ENCODE peak calls at places on chromosomes 6 and 20, in five cellular contexts. K, B, Q, F and H are unnamed samples.
A peak's percentile ranks its signal among the peaks of the same experiment; 100 is the strongest.

GRCh38 chr6:10521104-10521808 is at the start of gene GCNT2:
- DNase-seq in K (peak; percentile 31), B (no peak), Q (no peak), F (no peak), H (no peak)

GRCh38 chr20:2815242-2815900 is 584 bp downstream of the C20orf141 start:
- DNase-seq in K (no peak), B (no peak), Q (no peak), F (no peak), H (no peak)

GRCh38 chr6:139369568-139370046 is 4.8 kb downstream of the CITED2 start:
- DNase-seq in K (no peak), B (no peak), Q (no peak), F (no peak), H (no peak)

GRCh38 chr6:166025149-166025898 is 142.3 kb downstream of the TBXT start:
- DNase-seq in K (no peak), B (no peak), Q (no peak), F (no peak), H (no peak)

GRCh38 chr6:136069119-136069518 is 181.0 kb downstream of the MTFR2 start:
- DNase-seq in K (no peak), B (no peak), Q (no peak), F (no peak), H (no peak)

GRCh38 chr6:12138377-12138776 is 126.3 kb downstream of the HIVEP1 start:
- DNase-seq in K (no peak), B (no peak), Q (no peak), F (no peak), H (no peak)

GRCh38 chr6:13398421-13398994 is 70.2 kb upstream of the TBC1D7 start:
- DNase-seq in K (no peak), B (no peak), Q (no peak), F (no peak), H (no peak)

GRCh38 chr20:63481503-63481902 is 9.0 kb upstream of the KCNQ2 start:
- DNase-seq in K (no peak), B (no peak), Q (no peak), F (no peak), H (no peak)

GRCh38 chr6:169425628-169426370 is 172.2 kb upstream of the THBS2 start:
- DNase-seq in K (no peak), B (no peak), Q (no peak), F (no peak), H (no peak)

GRCh38 chr20:62742979-62743776 is 34.5 kb downstream of the NTSR1 start:
- DNase-seq in K (no peak), B (peak; percentile 38), Q (no peak), F (no peak), H (no peak)

GRCh38 chr6:17622144-17622543 is 22.0 kb downstream of the FAM8A1 start:
- DNase-seq in K (no peak), B (no peak), Q (no peak), F (no peak), H (no peak)

GRCh38 chr20:54086444-54087134 is 16.2 kb upstream of the BCAS1 start:
- DNase-seq in K (peak; percentile 49), B (no peak), Q (no peak), F (no peak), H (no peak)

GRCh38 chr20:11266571-11266970 is 592.8 kb upstream of the JAG1 start:
- DNase-seq in K (no peak), B (no peak), Q (no peak), F (no peak), H (no peak)

GRCh38 chr6:6766230-6766905 is 177.8 kb downstream of the LY86 start:
- DNase-seq in K (no peak), B (no peak), Q (no peak), F (no peak), H (no peak)

GRCh38 chr20:37392441-37393195 is 46.7 kb downstream of the SRC start:
- DNase-seq in K (no peak), B (no peak), Q (no peak), F (no peak), H (peak; percentile 51)
- TF ChIP-seq CTCF in K (peak; percentile 20), B (no peak), Q (no peak), F (peak; percentile 17), H (no peak)

GRCh38 chr6:156780117-156780641 is 3.0 kb downstream of the ARID1B start:
- DNase-seq in K (peak; percentile 89), B (no peak), Q (no peak), F (peak; percentile 75), H (no peak)

GRCh38 chr6:156777866-156778614 is 862 bp downstream of the ARID1B start:
- DNase-seq in K (peak; percentile 36), B (peak; percentile 71), Q (no peak), F (peak; percentile 59), H (peak; percentile 95)

GRCh38 chr6:156778615-156779205 is 1.5 kb downstream of the ARID1B start:
- DNase-seq in K (peak; percentile 15), B (peak; percentile 80), Q (no peak), F (peak; percentile 41), H (peak; percentile 93)

GRCh38 chr6:156780962-156781705 is 4.0 kb downstream of the ARID1B start:
- DNase-seq in K (no peak), B (no peak), Q (no peak), F (no peak), H (no peak)

GRCh38 chr6:156779206-156780116 is 2.3 kb downstream of the ARID1B start:
- DNase-seq in K (peak; percentile 30), B (peak; percentile 74), Q (no peak), F (peak; percentile 44), H (peak; percentile 89)
- TF ChIP-seq POLR2A in K (peak; percentile 11), B (no peak), Q (peak; percentile 3), F (no peak), H (no peak)

GRCh38 chr6:82737965-82738364 is 327.7 kb downstream of the UBE3D start:
- DNase-seq in K (no peak), B (no peak), Q (no peak), F (no peak), H (no peak)
- H3K27me3 ChIP-seq in K (no peaks in the 10 kb centered on the region), B (no peaks in the 10 kb centered on the region), Q (no peaks in the 10 kb centered on the region), F (no peaks in the 10 kb centered on the region), H (peaks cover 6% of the 10 kb centered on the region)

GRCh38 chr6:128295670-128296069 is 224.7 kb downstream of the PTPRK start:
- DNase-seq in K (no peak), B (no peak), Q (no peak), F (no peak), H (no peak)
- TF ChIP-seq CTCF in K (no peak), B (no peak), Q (no peak), F (peak; percentile 5), H (no peak)

GRCh38 chr20:32461836-32462600 is 103.9 kb downstream of the ASXL1 start:
- DNase-seq in K (no peak), B (no peak), Q (no peak), F (no peak), H (no peak)

GRCh38 chr20:32462900-32463641 is 104.9 kb downstream of the ASXL1 start:
- DNase-seq in K (no peak), B (peak; percentile 86), Q (no peak), F (no peak), H (peak; percentile 55)

GRCh38 chr20:32464401-32465091 is 106.4 kb downstream of the ASXL1 start:
- DNase-seq in K (no peak), B (no peak), Q (no peak), F (no peak), H (peak; percentile 52)

GRCh38 chr20:32465092-32465900 is 107.2 kb downstream of the ASXL1 start:
- DNase-seq in K (no peak), B (peak; percentile 92), Q (no peak), F (no peak), H (peak; percentile 86)

DNA sequence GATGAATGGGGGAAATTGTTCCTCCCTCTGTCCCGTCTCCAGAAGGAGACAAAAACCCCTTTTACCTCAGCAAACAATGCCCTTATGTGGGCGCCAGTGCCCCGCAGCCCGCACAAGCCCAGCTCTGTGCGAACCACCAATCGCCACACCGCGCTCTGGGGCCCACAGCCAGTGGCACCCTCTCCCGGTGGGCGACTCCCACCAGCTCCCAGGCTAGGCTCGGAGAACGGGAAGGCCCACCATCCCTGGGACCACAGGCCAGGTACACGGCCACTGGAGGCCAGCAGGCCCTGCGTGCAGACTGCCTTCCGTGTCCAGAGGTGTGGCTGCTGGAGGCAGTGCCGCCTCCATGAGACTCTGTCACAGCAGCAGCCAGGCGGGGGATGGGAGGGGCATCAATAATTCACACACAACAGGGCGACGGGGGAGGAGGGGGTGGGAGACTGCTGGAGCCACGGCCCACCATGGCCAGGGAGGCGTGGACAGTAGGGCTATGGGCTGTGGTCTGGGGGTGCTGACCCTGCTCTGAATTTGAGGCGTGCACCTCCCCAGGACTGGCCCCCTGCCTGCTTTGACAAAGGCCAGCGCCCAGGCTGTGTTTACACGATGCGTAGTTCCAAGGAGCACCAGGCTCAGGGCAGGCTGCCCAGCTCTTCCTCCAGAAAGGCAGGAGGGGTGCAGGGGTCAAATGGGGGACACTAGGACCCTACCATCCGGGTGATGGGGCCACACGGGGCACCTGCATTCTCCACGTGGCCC is 105.7 kb downstream of the ASXL1 start:
- DNase-seq in K (peak; percentile 62), B (peak; percentile 90), Q (no peak), F (no peak), H (peak; percentile 69)
- TF ChIP-seq POLR2A in K (no peak), B (no peak), Q (no peak), F (peak; percentile 34), H (no peak)

GRCh38 chr20:46279104-46279503 is 29.2 kb downstream of the CDH22 start:
- DNase-seq in K (no peak), B (no peak), Q (no peak), F (no peak), H (no peak)
- H3K27me3 ChIP-seq in K (no peaks in the 10 kb centered on the region), B (peaks cover 64% of the 10 kb centered on the region), Q (no peaks in the 10 kb centered on the region), F (no peaks in the 10 kb centered on the region), H (no peaks in the 10 kb centered on the region)

GRCh38 chr6:155436981-155437749 is 18.5 kb downstream of the NOX3 start:
- DNase-seq in K (no peak), B (no peak), Q (no peak), F (no peak), H (no peak)

GRCh38 chr6:155439376-155439775 is 16.3 kb downstream of the NOX3 start:
- DNase-seq in K (no peak), B (no peak), Q (no peak), F (no peak), H (no peak)

GRCh38 chr6:155432293-155432692 is 23.3 kb downstream of the NOX3 start:
- DNase-seq in K (no peak), B (no peak), Q (no peak), F (no peak), H (no peak)

GRCh38 chr6:155429321-155429893 is 26.2 kb downstream of the NOX3 start:
- DNase-seq in K (no peak), B (no peak), Q (no peak), F (no peak), H (no peak)

GRCh38 chr6:155434117-155434516 is 21.5 kb downstream of the NOX3 start:
- DNase-seq in K (no peak), B (no peak), Q (no peak), F (no peak), H (no peak)
- TF ChIP-seq CTCF in K (no peak), B (no peak), Q (no peak), F (no peak), H (no peak)

GRCh38 chr6:158042245-158042798 is 60.7 kb downstream of the SYNJ2 start:
- DNase-seq in K (peak; percentile 60), B (peak; percentile 79), Q (no peak), F (no peak), H (no peak)
- TF ChIP-seq POLR2A in K (peak; percentile 15), B (no peak), Q (no peak), F (no peak), H (no peak)